ENCODE peak calls at places on chromosome 6, in seven cellular contexts. J is neural progenitor cell; Z is upper lobe of right lung; X is tibial nerve; A is CD8-positive, alpha-beta memory T cell; L is SJSA1; K is ovary. Y is an unnamed sample. For H3K9me3, the result is how much of the 10 kb centered on the place peaks cover.

GRCh38 chr6:37114612-37115011 is 55.3 kb upstream of the PIM1 start:
- DNase-seq in J (no peak), K (no peak), A (no peak), Z (no peak), X (no peak), L (no peak), Y (no peak)

GRCh38 chr6:149440735-149441662 is 40.9 kb downstream of the SUMO4 start:
- DNase-seq in Z (no peak), A (no peak), X (no peak), L (no peak), J (no peak), K (no peak), Y (no peak)

GRCh38 chr6:165649701-165650137 is 13.3 kb downstream of the PDE10A start:
- DNase-seq in L (no peak), K (no peak), J (no peak), Z (no peak), A (no peak), X (no peak), Y (no peak)

GRCh38 chr6:89308525-89309400 is 6.3 kb downstream of the GABRR2 start:
- DNase-seq in L (no peak), J (no peak), A (no peak), K (no peak), X (no peak), Z (no peak), Y (no peak)

GRCh38 chr6:34771727-34772126 is 14.4 kb downstream of the SNRPC start:
- DNase-seq in K (no peak), X (no peak), J (no peak), Z (no peak), L (no peak), A (no peak), Y (no peak)

GRCh38 chr6:53066059-53066406 is 829 bp downstream of the FBXO9 start:
- DNase-seq in J (no peak), K (peak), X (no peak), Z (peak), L (peak), A (no peak), Y (no peak)

GRCh38 chr6:111750753-111751684 is 122.2 kb downstream of the FYN start:
- DNase-seq in Z (no peak), K (no peak), J (peak), X (no peak), A (peak), L (no peak), Y (no peak)

GRCh38 chr6:99276747-99277146 is 72.7 kb downstream of the FAXC start:
- DNase-seq in J (no peak), X (no peak), Z (no peak), A (no peak), K (no peak), L (no peak), Y (no peak)

GRCh38 chr6:14025160-14025559 is 92.4 kb upstream of the CD83 start:
- DNase-seq in L (no peak), X (no peak), K (no peak), Z (no peak), J (no peak), A (no peak), Y (no peak)

GRCh38 chr6:134517145-134517658 is 199.3 kb upstream of the SGK1 start:
- DNase-seq in Z (peak), X (no peak), L (no peak), J (peak), K (peak), A (no peak), Y (no peak)

GRCh38 chr6:154474636-154475428 is 35.7 kb downstream of the CNKSR3 start:
- DNase-seq in Z (no peak), J (no peak), X (no peak), L (peak), A (no peak), K (no peak), Y (no peak)

GRCh38 chr6:152295346-152295745 is 341.8 kb downstream of the SYNE1 start:
- DNase-seq in J (no peak), K (peak), A (no peak), L (no peak), X (no peak), Z (no peak), Y (no peak)

GRCh38 chr6:281469-282103 is 10.7 kb upstream of the DUSP22 start:
- DNase-seq in L (no peak), J (no peak), K (no peak), Z (no peak), X (no peak), A (no peak), Y (no peak)

GRCh38 chr6:280775-281468 is 11.4 kb upstream of the DUSP22 start:
- DNase-seq in L (no peak), A (no peak), Z (no peak), X (no peak), K (no peak), J (no peak), Y (no peak)

GRCh38 chr6:282867-283416 is 9.3 kb upstream of the DUSP22 start:
- DNase-seq in X (no peak), K (no peak), A (no peak), L (no peak), Z (no peak), J (no peak), Y (no peak)

GRCh38 chr6:279630-280029 is 12.7 kb upstream of the DUSP22 start:
- DNase-seq in A (no peak), X (no peak), J (no peak), L (no peak), Z (no peak), K (no peak), Y (no peak)

GRCh38 chr6:282177-282866 is 10.0 kb upstream of the DUSP22 start:
- DNase-seq in A (no peak), K (no peak), L (no peak), J (no peak), Z (no peak), X (no peak), Y (no peak)
- H3K9me3 ChIP-seq in A (under half), K (under half), L (under half), J (under half), Z (under half), X (under half), Y (under half)

DNA sequence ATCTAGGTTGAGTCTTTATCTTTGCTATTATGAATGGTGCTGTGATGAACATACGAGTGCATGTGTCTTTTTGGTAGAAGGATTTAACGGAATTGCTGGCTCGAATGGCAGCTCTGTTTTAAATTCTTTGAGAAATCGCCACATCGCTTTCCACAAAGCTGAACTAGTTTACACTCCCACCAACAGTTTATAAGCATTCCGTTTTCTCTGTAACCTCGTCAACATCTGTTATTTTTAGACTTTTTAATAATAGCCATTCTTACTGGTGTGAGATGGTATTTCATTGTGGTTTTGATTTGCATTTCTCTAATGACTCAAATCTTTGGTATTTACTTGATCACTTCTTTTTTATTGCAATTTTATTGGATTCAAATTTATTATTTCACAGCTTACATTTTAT is 117.4 kb upstream of the HDGFL1 start:
- DNase-seq in Z (no peak), L (no peak), X (no peak), A (no peak), J (no peak), K (no peak), Y (no peak)
- H3K9me3 ChIP-seq in Z (under half), L (under half), X (under half), A (under half), J (under half), K (under half), Y (under half)

GRCh38 chr6:303948-304558 is 11.8 kb downstream of the DUSP22 start:
- DNase-seq in J (peak), L (no peak), Z (peak), X (no peak), K (no peak), A (no peak), Y (no peak)

GRCh38 chr6:301929-302705 is 9.8 kb downstream of the DUSP22 start:
- DNase-seq in K (no peak), L (no peak), X (no peak), A (no peak), Z (no peak), J (no peak), Y (no peak)

GRCh38 chr6:303263-303662 is 11.0 kb downstream of the DUSP22 start:
- DNase-seq in J (no peak), A (no peak), L (no peak), X (no peak), K (no peak), Z (peak), Y (no peak)

GRCh38 chr6:301526-301925 is 9.2 kb downstream of the DUSP22 start:
- DNase-seq in L (no peak), K (no peak), X (no peak), J (no peak), A (no peak), Z (no peak), Y (no peak)

GRCh38 chr6:302760-303159 is 10.5 kb downstream of the DUSP22 start:
- DNase-seq in X (no peak), K (no peak), A (no peak), L (no peak), J (no peak), Z (no peak), Y (no peak)
- H3K9me3 ChIP-seq in X (under half), K (under half), A (under half), L (under half), J (under half), Z (under half), Y (under half)

GRCh38 chr6:10307028-10307427 is 107.8 kb downstream of the TFAP2A start:
- DNase-seq in L (no peak), K (no peak), X (no peak), Z (no peak), A (no peak), J (no peak), Y (no peak)

GRCh38 chr6:10302566-10303235 is 112.2 kb downstream of the TFAP2A start:
- DNase-seq in K (no peak), X (no peak), L (no peak), J (no peak), Z (no peak), A (no peak), Y (no peak)

GRCh38 chr6:10305740-10306423 is 109.0 kb downstream of the TFAP2A start:
- DNase-seq in K (no peak), A (no peak), J (no peak), L (no peak), X (no peak), Z (no peak), Y (no peak)

GRCh38 chr6:10307476-10307875 is 107.4 kb downstream of the TFAP2A start:
- DNase-seq in Z (no peak), A (no peak), L (no peak), J (no peak), X (no peak), K (no peak), Y (no peak)

DNA sequence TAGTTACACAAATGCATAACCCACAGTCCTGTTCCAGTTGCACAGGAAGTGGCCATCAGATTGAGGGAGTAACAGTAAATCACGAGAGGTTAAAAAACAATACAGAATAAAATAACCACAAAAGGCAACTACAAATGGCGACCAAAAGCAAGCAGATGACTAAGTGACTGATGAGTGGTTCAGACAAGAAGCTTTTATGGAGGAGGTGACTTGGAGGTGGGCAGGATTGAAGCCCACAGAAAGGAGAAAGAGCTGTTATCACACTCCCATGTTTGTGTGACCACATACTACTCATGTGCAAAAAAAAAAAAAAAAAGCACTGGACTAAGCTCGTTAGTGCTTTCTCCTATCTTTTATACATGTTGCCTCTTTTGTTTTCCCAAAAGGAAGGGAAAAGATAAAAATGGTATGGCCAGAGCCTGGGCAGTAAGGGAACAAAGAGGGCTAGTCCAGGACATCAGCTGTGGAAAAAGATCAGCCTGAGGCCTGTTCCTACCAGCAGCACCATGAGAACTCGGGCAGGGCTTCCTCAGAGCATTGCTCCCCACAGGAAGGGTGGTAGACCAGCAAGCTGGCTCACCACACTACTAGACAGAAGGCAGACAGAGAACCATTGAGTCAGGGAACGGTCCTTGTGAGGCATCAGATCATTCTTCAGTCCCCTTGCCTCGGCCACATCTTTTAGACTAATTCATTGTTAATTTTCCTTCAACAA is 110.9 kb downstream of the TFAP2A start:
- DNase-seq in X (no peak), J (no peak), A (no peak), K (no peak), L (no peak), Z (no peak), Y (no peak)
- H3K9me3 ChIP-seq in X (under half), J (under half), A (under half), K (under half), L (under half), Z (under half), Y (under half)

GRCh38 chr6:1266686-1267056 is 45.2 kb upstream of the FOXQ1 start:
- DNase-seq in Z (no peak), L (no peak), X (no peak), J (no peak), K (no peak), A (no peak), Y (no peak)
- H3K9me3 ChIP-seq in Z (under half), L (under half), X (under half), J (under half), K (under half), A (under half), Y (under half)

DNA sequence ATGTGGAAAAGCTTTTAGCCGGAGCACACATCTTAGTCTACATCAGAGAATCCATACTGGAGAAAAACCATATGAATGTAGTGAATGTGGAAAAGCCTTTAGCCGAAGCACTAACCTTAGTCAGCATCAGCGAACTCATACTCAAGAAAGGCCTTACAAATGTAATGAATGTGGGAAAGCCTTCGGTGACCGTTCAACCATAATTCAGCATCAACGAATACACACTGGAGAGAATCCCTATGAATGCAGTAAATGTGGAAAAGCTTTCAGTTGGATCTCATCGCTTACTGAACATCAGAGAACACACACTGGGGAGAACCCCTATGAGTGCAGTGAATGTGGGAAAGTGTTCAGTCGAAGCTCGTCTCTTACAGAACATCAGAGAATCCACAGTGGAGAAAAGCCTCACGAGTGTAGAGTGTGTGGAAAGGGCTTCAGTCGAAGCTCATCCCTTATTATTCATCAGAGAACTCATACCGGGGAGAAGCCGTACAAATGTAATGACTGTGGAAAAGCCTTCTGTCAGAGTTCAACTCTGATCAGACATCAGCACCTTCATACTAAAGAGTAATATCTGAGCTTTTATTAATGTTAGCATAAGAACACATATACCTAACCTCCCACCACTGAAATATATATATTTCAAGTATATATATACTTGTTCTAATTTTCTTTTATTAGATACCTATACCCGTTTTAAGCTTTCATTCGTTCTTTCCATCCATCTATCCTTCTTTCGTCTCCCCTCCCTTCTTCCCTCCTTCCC is 12.5 kb downstream of the ZNF391 start:
- DNase-seq in A (no peak), X (no peak), L (no peak), K (no peak), J (no peak), Z (no peak), Y (no peak)
- H3K9me3 ChIP-seq in A (under half), X (under half), L (under half), K (under half), J (under half), Z (under half), Y (under half)

GRCh38 chr6:129212081-129212480 is 329.1 kb downstream of the LAMA2 start:
- DNase-seq in Z (no peak), X (no peak), A (no peak), K (no peak), L (no peak), J (no peak), Y (no peak)
- H3K9me3 ChIP-seq in Z (under half), X (under half), A (under half), K (under half), L (under half), J (under half), Y (under half)

DNA sequence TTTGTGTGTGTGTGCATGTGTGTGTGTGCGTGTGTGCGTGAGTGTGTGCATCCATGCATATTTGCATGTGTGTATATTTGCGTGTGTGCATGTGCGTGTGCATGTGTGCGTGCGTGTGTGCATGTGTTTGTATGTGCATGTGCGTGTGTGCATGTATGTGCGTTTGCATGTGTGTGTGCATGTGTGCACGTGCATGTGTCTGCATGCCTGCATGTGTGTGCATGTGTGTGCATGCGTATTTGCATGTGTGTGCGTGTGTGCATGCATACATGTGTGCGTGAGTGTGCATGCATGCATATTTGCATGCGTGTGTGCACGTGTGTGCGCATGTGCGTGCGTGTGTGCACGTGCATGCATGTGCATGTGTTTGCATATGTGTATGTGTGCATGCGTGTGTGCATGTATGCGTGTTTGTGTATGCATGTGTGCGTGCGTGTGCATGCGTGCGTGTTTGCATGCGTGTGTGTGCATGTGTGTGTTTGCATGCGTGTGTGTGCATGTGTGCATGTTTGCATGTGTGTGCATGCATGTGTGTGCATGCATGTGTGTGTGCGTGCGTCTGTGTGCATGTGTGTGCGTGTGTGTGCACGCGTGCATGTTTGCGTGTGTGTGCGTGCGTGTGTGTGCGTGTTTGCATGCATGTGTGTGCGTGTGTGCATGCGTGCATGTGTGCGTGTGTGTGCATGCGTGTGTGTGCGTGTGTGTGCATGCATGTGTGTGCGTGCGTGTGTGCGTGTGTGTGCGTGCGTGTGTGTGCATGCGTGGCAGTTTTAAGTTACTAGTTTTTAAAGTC is 57.7 kb upstream of the SMOC2 start:
- DNase-seq in K (no peak), A (no peak), Z (no peak), J (no peak), X (no peak), L (no peak), Y (no peak)
- H3K9me3 ChIP-seq in K (under half), A (under half), Z (under half), J (under half), X (under half), L (under half), Y (under half)

DNA sequence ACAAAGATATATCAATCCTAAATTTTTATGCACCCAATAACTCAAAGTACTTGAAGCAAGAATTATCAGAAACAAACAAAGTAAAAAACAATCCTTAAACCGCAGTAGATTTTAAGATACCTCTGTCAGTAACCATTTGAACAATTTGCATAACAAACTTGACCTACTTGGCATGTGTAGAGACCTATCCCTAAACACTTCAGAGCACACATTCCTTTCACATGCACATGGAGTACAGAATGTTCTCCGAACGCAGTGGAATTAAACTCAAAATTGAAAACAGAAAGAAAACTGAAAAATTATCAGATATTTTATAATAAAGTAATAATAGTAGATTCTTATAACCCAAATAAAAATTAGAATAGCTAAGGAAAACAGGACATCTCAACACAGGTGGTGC is 162.6 kb upstream of the THBS2 start:
- DNase-seq in K (no peak), L (no peak), A (no peak), Z (no peak), X (no peak), J (no peak), Y (no peak)
- H3K9me3 ChIP-seq in K (under half), L (under half), A (under half), Z (under half), X (under half), J (under half), Y (under half)

Y was measured in T-helper 17 cell.